ENCODE peak calls at places on chromosomes 12 and 14, in five cellular contexts. H is stimulated activated CD4-positive, alpha-beta T cell treated with anti-CD3 and anti-CD28 coated beads, Interleukin-1b, Interleukin-23, amount 100 ng/mL, for 24 hours; F is mesothelial cell of epicardium; O is GM23248; Q is HuH-7. C is an unnamed sample.

GRCh38 chr14:34063042-34063441 is 112.2 kb upstream of the EGLN3 start:
- DNase-seq in H (no peak), F (no peak), O (no peak), Q (no peak), C (no peak)

GRCh38 chr12:51238037-51238509 is 553 bp upstream of the DAZAP2 start:
- DNase-seq in H (no peak), F (no peak), O (peak; percentile 31), Q (no peak), C (no peak)

GRCh38 chr12:99553461-99553860 is 94.1 kb upstream of the GARIN6 start:
- DNase-seq in H (no peak), F (no peak), O (no peak), Q (no peak), C (no peak)

GRCh38 chr14:23984891-23985607 is 3.7 kb upstream of the DHRS4L2 start:
- DNase-seq in H (no peak), F (no peak), O (peak; percentile 93), Q (no peak), C (peak; percentile 36)

GRCh38 chr12:49347307-49348237 is 884 bp downstream of the DNAJC22 start:
- DNase-seq in H (peak; percentile 64), F (peak; percentile 80), O (peak; percentile 84), Q (peak; percentile 98), C (peak; percentile 95)

GRCh38 chr14:30573203-30573814 is 14.4 kb downstream of the G2E3 start:
- DNase-seq in H (no peak), F (no peak), O (peak; percentile 37), Q (no peak), C (no peak)

GRCh38 chr12:105227879-105228278 is 8.1 kb downstream of the APPL2 start:
- DNase-seq in H (no peak), F (no peak), O (peak; percentile 46), Q (no peak), C (no peak)

GRCh38 chr14:52527052-52527451 is 25.3 kb downstream of the TXNDC16 start:
- DNase-seq in H (no peak), F (no peak), O (no peak), Q (no peak), C (no peak)

GRCh38 chr12:52990206-52990605 is 16.1 kb upstream of the EIF4B start:
- DNase-seq in H (no peak), F (no peak), O (peak; percentile 63), Q (no peak), C (no peak)

GRCh38 chr12:490260-490659 is 30.5 kb downstream of the B4GALNT3 start:
- DNase-seq in H (no peak), F (no peak), O (no peak), Q (no peak), C (no peak)

GRCh38 chr14:61226015-61226654 is 55.0 kb downstream of the TMEM30B start:
- DNase-seq in H (no peak), F (no peak), O (no peak), Q (no peak), C (no peak)

GRCh38 chr12:31230004-31230403 is 95.9 kb downstream of the SINHCAF start:
- DNase-seq in H (no peak), F (no peak), O (no peak), Q (no peak), C (no peak)

GRCh38 chr12:105204916-105205315 is 31.1 kb downstream of the APPL2 start:
- DNase-seq in H (no peak), F (no peak), O (peak; percentile 100), Q (no peak), C (no peak)

GRCh38 chr12:107515446-107515958 is 170.1 kb upstream of the PWP1 start:
- DNase-seq in H (no peak), F (no peak), O (peak; percentile 98), Q (no peak), C (no peak)

GRCh38 chr12:44158746-44159145 is 322.9 kb downstream of the TMEM117 start:
- DNase-seq in H (no peak), F (no peak), O (no peak), Q (no peak), C (no peak)

GRCh38 chr12:46082473-46082872 is 92.1 kb upstream of the SCAF11 start:
- DNase-seq in H (no peak), F (no peak), O (no peak), Q (no peak), C (no peak)

GRCh38 chr14:36471431-36471830 is 48.6 kb downstream of the NKX2-1 start:
- DNase-seq in H (no peak), F (no peak), O (no peak), Q (no peak), C (no peak)

GRCh38 chr12:123714302-123714627 is 2.1 kb downstream of the ATP6V0A2 start:
- DNase-seq in H (no peak), F (no peak), O (no peak), Q (no peak), C (no peak)

GRCh38 chr12:93563807-93564538 is 8.5 kb upstream of the SOCS2 start:
- DNase-seq in H (no peak), F (no peak), O (peak; percentile 44), Q (peak; percentile 75), C (peak; percentile 100)

GRCh38 chr12:92146865-92147264 is 1.2 kb upstream of the BTG1 start:
- DNase-seq in H (no peak), F (no peak), O (peak; percentile 21), Q (no peak), C (no peak)

GRCh38 chr12:56541610-56542009 is 20.0 kb downstream of the RBMS2 start:
- DNase-seq in H (no peak), F (no peak), O (no peak), Q (no peak), C (no peak)

GRCh38 chr12:71938728-71939385 is at the start of gene TPH2:
- DNase-seq in H (peak; percentile 11), F (peak; percentile 77), O (peak; percentile 67), Q (peak; percentile 57), C (peak; percentile 59)

GRCh38 chr12:124397399-124397679 is 102.4 kb downstream of the RFLNA start:
- DNase-seq in H (no peak), F (no peak), O (no peak), Q (no peak), C (no peak)

GRCh38 chr14:97412933-97413574 is 615.9 kb downstream of the VRK1 start:
- DNase-seq in H (no peak), F (no peak), O (no peak), Q (no peak), C (no peak)

GRCh38 chr12:4271433-4272013 is 2.0 kb upstream of the CCND2 start:
- DNase-seq in H (no peak), F (no peak), O (peak; percentile 39), Q (no peak), C (no peak)

GRCh38 chr12:111407371-111408115 is 1.8 kb downstream of the SH2B3 start:
- DNase-seq in H (no peak), F (no peak), O (peak; percentile 31), Q (no peak), C (no peak)

GRCh38 chr12:11553871-11554533 is 95.5 kb upstream of the ETV6 start:
- DNase-seq in H (peak; percentile 26), F (no peak), O (peak; percentile 76), Q (peak; percentile 83), C (peak; percentile 34)

GRCh38 chr14:75298187-75298985 is 19.8 kb downstream of the FOS start:
- DNase-seq in H (no peak), F (peak; percentile 46), O (no peak), Q (no peak), C (no peak)